ENCODE peak calls at places on chromosomes 2 and 18, in six cellular contexts. U is neural progenitor cell, X is SK-N-SH, S is GM23338, M is MM.1S, C is OCI-LY7. R is an unnamed sample. For H4K20me1, the result is how much of the 10 kb centered on the place peaks cover.

GRCh38 chr2:1546901-1547300 is 133.6 kb downstream of the TPO start:
- DNase-seq in M (no peak), U (no peak), X (no peak), S (no peak), C (no peak), R (no peak)

GRCh38 chr18:52950153-52950552 is 610.2 kb downstream of the DCC start:
- DNase-seq in S (no peak), M (no peak), C (no peak), U (no peak), X (no peak), R (peak)

GRCh38 chr18:74524097-74524496 is 10.2 kb upstream of the CNDP1 start:
- DNase-seq in U (no peak), X (no peak), M (no peak), C (no peak), S (no peak), R (no peak)

GRCh38 chr18:55421612-55422381 is 166.2 kb downstream of the TCF4 start:
- DNase-seq in S (no peak), X (no peak), M (no peak), C (peak), U (no peak), R (no peak)

GRCh38 chr18:27685071-27685470 is 491.9 kb downstream of the CDH2 start:
- DNase-seq in C (no peak), X (no peak), M (no peak), U (no peak), S (no peak), R (no peak)

GRCh38 chr2:159797468-159798375 is at the start of gene CD302:
- DNase-seq in S (peak), X (peak), M (no peak), U (peak), C (no peak), R (peak)

GRCh38 chr18:13813271-13813849 is 10.6 kb upstream of the MC5R start:
- DNase-seq in M (peak), X (peak), S (peak), U (peak), C (peak), R (peak)

GRCh38 chr18:57881818-57882413 is 78.8 kb upstream of the ATP8B1 start:
- DNase-seq in M (peak), X (peak), S (peak), U (peak), C (peak), R (peak)

GRCh38 chr2:238504181-238504711 is 77.5 kb downstream of the ASB1 start:
- DNase-seq in X (no peak), M (no peak), U (no peak), C (no peak), S (peak), R (no peak)

GRCh38 chr2:127037456-127037855 is 69.5 kb downstream of the BIN1 start:
- DNase-seq in U (no peak), X (no peak), C (no peak), M (no peak), S (no peak), R (no peak)

GRCh38 chr2:239127513-239127912 is 273.3 kb downstream of the HDAC4 start:
- DNase-seq in C (no peak), S (no peak), U (no peak), M (no peak), X (no peak), R (no peak)

GRCh38 chr18:80197490-80197889 is 49.8 kb downstream of the PARD6G start:
- DNase-seq in C (no peak), U (no peak), M (no peak), X (no peak), S (no peak), R (no peak)

GRCh38 chr2:85579266-85579935 is 2.0 kb downstream of the VAMP8 start:
- DNase-seq in S (no peak), C (peak), X (no peak), M (no peak), U (no peak), R (no peak)

GRCh38 chr2:217289909-217290283 is 430.0 kb upstream of the TNP1 start:
- DNase-seq in M (no peak), S (peak), C (no peak), X (peak), U (peak), R (peak)

GRCh38 chr2:226671177-226671676 is 128.4 kb downstream of the IRS1 start:
- DNase-seq in U (peak), S (no peak), X (no peak), M (peak), C (no peak), R (peak)

GRCh38 chr2:83730258-83730657 is 728.8 kb downstream of the SUCLG1 start:
- DNase-seq in X (no peak), M (no peak), U (no peak), S (no peak), C (no peak), R (no peak)

GRCh38 chr2:60413069-60413818 is 140.2 kb downstream of the BCL11A start:
- DNase-seq in X (no peak), U (no peak), M (no peak), S (no peak), C (no peak), R (no peak)

GRCh38 chr2:232229296-232229916 is 149.1 kb upstream of the ALPP start:
- DNase-seq in X (no peak), M (no peak), C (no peak), U (no peak), S (no peak), R (no peak)

GRCh38 chr18:370753-371615 is 103.1 kb upstream of the THOC1 start:
- DNase-seq in C (no peak), S (no peak), X (peak), U (no peak), M (peak), R (no peak)

GRCh38 chr2:19048593-19049264 is 309.7 kb downstream of the OSR1 start:
- DNase-seq in X (no peak), M (no peak), C (no peak), U (no peak), S (no peak), R (peak)

GRCh38 chr2:120219291-120219690 is 3.9 kb downstream of the TMEM185B start:
- DNase-seq in X (no peak), S (no peak), M (no peak), C (no peak), U (no peak), R (no peak)

GRCh38 chr2:200658278-200658864 is 72.6 kb downstream of the AOX1 start:
- DNase-seq in X (no peak), U (peak), M (no peak), C (no peak), S (peak), R (peak)

GRCh38 chr2:25697559-25698341 is 24.4 kb upstream of the DTNB start:
- DNase-seq in X (no peak), S (peak), U (peak), M (no peak), C (no peak), R (no peak)

GRCh38 chr18:25262920-25263319 is 89.0 kb downstream of the ZNF521 start:
- DNase-seq in X (no peak), S (no peak), U (no peak), M (no peak), C (no peak), R (peak)

GRCh38 chr2:43006834-43007543 is 214.6 kb upstream of the HAAO start:
- DNase-seq in X (no peak), S (no peak), U (no peak), M (no peak), C (no peak), R (no peak)

GRCh38 chr2:224869601-224870000 is 153.4 kb upstream of the CCDC195 start:
- DNase-seq in M (no peak), U (no peak), S (no peak), X (no peak), C (no peak), R (peak)

GRCh38 chr2:64414736-64415435 is 39.1 kb upstream of the LGALSL start:
- DNase-seq in S (no peak), X (no peak), U (no peak), M (no peak), C (no peak), R (peak)

GRCh38 chr2:55099878-55100820 is 49.9 kb upstream of the RTN4 start:
- DNase-seq in C (peak), S (no peak), M (no peak), U (no peak), X (no peak), R (peak)

GRCh38 chr18:43526436-43527150 is 249.3 kb upstream of the SYT4 start:
- DNase-seq in C (no peak), U (no peak), X (no peak), S (no peak), M (no peak), R (no peak)

GRCh38 chr2:119214453-119214852 is 9.2 kb upstream of the STEAP3 start:
- DNase-seq in X (no peak), S (no peak), U (no peak), M (no peak), C (no peak), R (no peak)

GRCh38 chr2:106977707-106978106 is 91.7 kb upstream of the ST6GAL2 start:
- DNase-seq in X (no peak), S (no peak), C (no peak), U (no peak), M (no peak), R (no peak)

GRCh38 chr2:173749315-173749714 is 215.9 kb downstream of the SP3 start:
- DNase-seq in S (no peak), M (no peak), U (peak), X (no peak), C (no peak), R (peak)

GRCh38 chr2:46504221-46504620 is 24.9 kb downstream of the TMEM247 start:
- DNase-seq in S (no peak), C (no peak), U (no peak), M (no peak), X (no peak), R (no peak)

GRCh38 chr2:33727361-33728032 is 128.4 kb upstream of the FAM98A start:
- DNase-seq in M (no peak), U (no peak), S (no peak), X (no peak), C (no peak), R (no peak)

DNA sequence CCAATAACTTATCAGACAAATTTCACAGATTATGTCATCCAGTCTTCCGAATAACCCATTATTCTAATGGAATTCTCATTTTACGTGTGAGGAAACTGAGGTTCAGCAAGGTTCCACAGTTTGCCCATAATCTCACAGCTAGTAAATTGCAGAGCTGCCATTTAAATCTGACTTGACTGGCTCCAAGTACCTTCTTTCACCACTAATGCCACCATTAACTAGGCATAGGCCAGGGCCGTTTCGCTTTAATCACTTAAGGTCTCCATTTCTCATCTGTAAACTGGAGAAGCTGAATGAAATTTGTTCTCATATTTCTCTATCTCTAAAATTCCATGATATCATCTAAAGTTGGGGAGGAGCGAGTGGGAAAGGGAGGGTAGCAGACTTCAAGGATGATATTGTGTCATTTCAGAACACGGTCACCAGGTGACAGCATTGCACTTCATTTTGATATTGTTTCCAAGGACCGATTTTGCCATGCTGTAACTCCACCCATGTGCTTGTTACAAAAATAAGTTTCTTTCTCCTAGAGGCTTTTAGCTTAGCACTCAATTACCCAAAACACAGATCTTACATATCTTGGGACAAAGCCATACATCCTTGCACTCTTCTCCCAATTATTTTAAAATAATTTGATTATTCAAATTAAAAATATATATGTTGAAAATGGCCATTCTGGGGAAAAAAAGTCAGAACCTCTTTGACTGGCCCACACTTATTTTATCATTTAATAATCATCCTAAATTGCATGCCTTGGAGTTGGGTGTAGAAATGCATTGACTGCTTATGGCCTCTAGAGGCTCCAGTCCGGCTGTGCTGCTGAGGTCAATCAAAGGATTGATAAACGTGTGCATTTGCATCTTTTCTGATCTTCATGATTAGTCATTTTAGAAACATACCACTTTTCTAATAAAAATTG is 123.8 kb downstream of the AKAIN1 start:
- DNase-seq in U (peak), S (peak), C (peak), M (peak), X (peak), R (peak)
- TF ChIP-seq EZH2phosphoT487 in U (no peak), S (no peak), C (no peak), M (no peak), X (no peak), R (no peak)

GRCh38 chr2:166376873-166377272 is 1.1 kb upstream of the SCN9A start:
- DNase-seq in X (no peak), M (no peak), S (no peak), C (no peak), U (no peak), R (no peak)

GRCh38 chr2:166384774-166385173 is 9.0 kb upstream of the SCN9A start:
- DNase-seq in X (peak), S (peak), U (peak), C (peak), M (peak), R (peak)

GRCh38 chr2:166385313-166385712 is 9.6 kb upstream of the SCN9A start:
- DNase-seq in C (no peak), S (no peak), U (no peak), X (no peak), M (no peak), R (no peak)

GRCh38 chr2:166380615-166381014 is 4.9 kb upstream of the SCN9A start:
- DNase-seq in X (no peak), U (no peak), S (no peak), C (no peak), M (no peak), R (no peak)

GRCh38 chr2:166382448-166382847 is 6.7 kb upstream of the SCN9A start:
- DNase-seq in M (no peak), C (no peak), X (no peak), S (no peak), U (no peak), R (no peak)
- H4K20me1 ChIP-seq in M (under half), C (under half), X (under half), S (under half), U (under half), R (under half)

DNA sequence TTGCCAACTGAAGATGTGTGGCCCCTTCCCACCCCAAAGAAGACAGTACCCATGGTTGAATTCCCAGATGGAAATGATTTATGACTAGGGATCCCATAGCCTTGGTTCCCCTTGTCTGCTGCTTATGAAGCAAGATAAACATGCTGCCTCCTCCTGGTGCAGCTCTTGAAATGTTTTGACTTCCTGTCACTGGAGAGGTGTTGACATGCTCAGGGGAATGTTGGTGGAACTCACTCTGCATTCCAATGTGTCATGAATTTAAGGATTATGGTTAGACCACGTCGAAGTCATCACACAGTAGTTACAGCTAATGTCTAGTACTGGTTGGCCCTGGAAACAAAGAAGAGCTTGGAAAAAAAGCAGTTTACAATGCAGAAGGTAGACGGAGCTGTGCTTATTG is 69.0 kb upstream of the FAM110C start:
- DNase-seq in U (no peak), X (no peak), S (peak), C (no peak), M (no peak), R (peak)
- TF ChIP-seq CTCF in U (no peak), X (no peak), S (peak), C (no peak), M (no peak), R (peak)

GRCh38 chr18:42409005-42409404 is 454.0 kb downstream of the PIK3C3 start:
- DNase-seq in M (no peak), S (no peak), X (no peak), U (no peak), C (no peak), R (no peak)
- TF ChIP-seq EZH2phosphoT487 in M (no peak), S (no peak), X (no peak), U (no peak), C (no peak), R (no peak)